ENCODE peak calls at places on chromosomes 2 and 18, in four cellular contexts. One of them, this sample, is unnamed.

GRCh38 chr18:61572871-61573270 is 239.6 kb downstream of the CDH20 start:
- DNase-seq in fibroblast of lung: peak; percentile 32
- DNase-seq in heart right ventricle: no peak
- DNase-seq in lower lobe of right lung: no peak
- DNase-seq in this sample: no peak

GRCh38 chr2:43397821-43398220 is 171.4 kb upstream of the ZFP36L2 start:
- DNase-seq in fibroblast of lung: no peak
- DNase-seq in heart right ventricle: no peak
- DNase-seq in lower lobe of right lung: no peak
- DNase-seq in this sample: no peak

GRCh38 chr2:11213090-11213638 is 57.9 kb downstream of the SLC66A3 start:
- DNase-seq in fibroblast of lung: peak; percentile 98
- DNase-seq in heart right ventricle: no peak
- DNase-seq in lower lobe of right lung: no peak
- DNase-seq in this sample: peak; percentile 94

GRCh38 chr2:120626566-120626965 is 109.1 kb upstream of the GLI2 start:
- DNase-seq in fibroblast of lung: no peak
- DNase-seq in heart right ventricle: no peak
- DNase-seq in lower lobe of right lung: no peak
- DNase-seq in this sample: no peak

GRCh38 chr18:77702686-77703085 is 453.0 kb downstream of the GALR1 start:
- DNase-seq in fibroblast of lung: no peak
- DNase-seq in heart right ventricle: peak; percentile 10
- DNase-seq in lower lobe of right lung: no peak
- DNase-seq in this sample: peak; percentile 16

GRCh38 chr2:137693521-137693920 is 270.8 kb upstream of the HNMT start:
- DNase-seq in fibroblast of lung: peak; percentile 53
- DNase-seq in heart right ventricle: no peak
- DNase-seq in lower lobe of right lung: no peak
- DNase-seq in this sample: peak; percentile 23

GRCh38 chr2:10169053-10169578 is 46.6 kb downstream of the RRM2 start:
- DNase-seq in fibroblast of lung: no peak
- DNase-seq in heart right ventricle: no peak
- DNase-seq in lower lobe of right lung: no peak
- DNase-seq in this sample: no peak

GRCh38 chr2:3405308-3405707 is 25.8 kb downstream of the TRAPPC12 start:
- DNase-seq in fibroblast of lung: no peak
- DNase-seq in heart right ventricle: no peak
- DNase-seq in lower lobe of right lung: no peak
- DNase-seq in this sample: no peak

GRCh38 chr2:11674983-11675382 is 5.0 kb upstream of the NTSR2 start:
- DNase-seq in fibroblast of lung: no peak
- DNase-seq in heart right ventricle: no peak
- DNase-seq in lower lobe of right lung: no peak
- DNase-seq in this sample: no peak

GRCh38 chr18:8450898-8451665 is 158.2 kb upstream of the RAB12 start:
- DNase-seq in fibroblast of lung: no peak
- DNase-seq in heart right ventricle: peak; percentile 34
- DNase-seq in lower lobe of right lung: no peak
- DNase-seq in this sample: no peak

GRCh38 chr2:43790118-43790517 is 16.3 kb downstream of the DYNC2LI1 start:
- DNase-seq in fibroblast of lung: no peak
- DNase-seq in heart right ventricle: no peak
- DNase-seq in lower lobe of right lung: no peak
- DNase-seq in this sample: no peak

GRCh38 chr2:159409116-159409800 is 122.8 kb upstream of the WDSUB1 start:
- DNase-seq in fibroblast of lung: no peak
- DNase-seq in heart right ventricle: no peak
- DNase-seq in lower lobe of right lung: no peak
- DNase-seq in this sample: no peak

DNA sequence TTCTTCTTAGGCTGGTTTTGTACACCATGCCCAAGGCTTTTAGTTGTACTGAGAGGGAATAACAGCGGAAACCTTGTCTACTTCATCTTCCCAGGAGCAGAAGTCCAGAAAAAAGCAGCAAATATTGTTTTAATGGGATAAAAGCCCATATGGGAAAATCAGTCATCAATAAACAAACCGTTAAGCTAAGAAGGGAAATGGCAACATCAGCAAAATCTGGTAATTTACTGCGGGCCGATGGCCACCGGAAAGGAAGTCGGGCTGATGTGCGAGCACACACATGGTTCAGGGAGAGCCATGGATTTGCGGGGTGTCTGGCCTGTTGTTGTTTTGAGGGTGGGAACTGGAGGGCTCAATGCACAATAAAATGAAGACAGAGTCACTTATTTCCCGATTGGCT is 300.7 kb upstream of the RAB6C start:
- DNase-seq in fibroblast of lung: no peak
- DNase-seq in heart right ventricle: no peak
- DNase-seq in lower lobe of right lung: no peak
- DNase-seq in this sample: no peak
- TF ChIP-seq CTCF in fibroblast of lung: no peak
- TF ChIP-seq CTCF in heart right ventricle: no peak
- TF ChIP-seq CTCF in lower lobe of right lung: no peak
- TF ChIP-seq CTCF in this sample: no peak

GRCh38 chr2:24174851-24175277 is at the start of gene FAM228A:
- DNase-seq in fibroblast of lung: no peak
- DNase-seq in heart right ventricle: no peak
- DNase-seq in lower lobe of right lung: no peak
- DNase-seq in this sample: no peak
- H3K4me3 ChIP-seq in fibroblast of lung: peak within 1 kb of the TSS; percentile 43
- H3K4me3 ChIP-seq in heart right ventricle: peak within 1 kb of the TSS; percentile 14
- H3K4me3 ChIP-seq in lower lobe of right lung: no peak within 1 kb of the TSS
- H3K4me3 ChIP-seq in this sample: no peak within 1 kb of the TSS

GRCh38 chr2:238288650-238289573 is 502 bp upstream of the PER2 start:
- DNase-seq in fibroblast of lung: peak; percentile 99
- DNase-seq in heart right ventricle: peak; percentile 97
- DNase-seq in lower lobe of right lung: peak; percentile 99
- DNase-seq in this sample: peak; percentile 100
- TF ChIP-seq CTCF in fibroblast of lung: peak; percentile 8
- TF ChIP-seq CTCF in heart right ventricle: no peak
- TF ChIP-seq CTCF in lower lobe of right lung: peak; percentile 38
- TF ChIP-seq CTCF in this sample: peak; percentile 38

DNA sequence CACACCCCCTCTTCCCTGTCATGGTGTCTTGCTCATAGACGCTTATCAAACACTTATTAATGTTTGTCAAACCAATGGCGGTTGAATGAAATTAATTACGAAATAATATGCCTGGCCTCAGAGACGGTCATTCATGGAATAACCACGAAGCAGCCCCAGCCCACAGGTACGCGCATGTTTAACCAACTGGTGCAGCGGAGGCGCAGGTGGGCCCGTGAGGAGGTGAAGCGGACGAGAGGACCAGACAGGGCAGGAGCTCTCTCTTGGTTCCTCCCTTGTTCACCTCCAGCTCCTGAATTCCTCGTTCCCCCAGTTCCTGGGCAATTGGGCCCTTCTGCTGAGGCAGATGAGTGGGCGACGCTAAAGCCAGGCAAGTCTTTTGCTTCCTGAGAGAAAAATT is 169.8 kb downstream of the TNS1 start:
- DNase-seq in fibroblast of lung: no peak
- DNase-seq in heart right ventricle: no peak
- DNase-seq in lower lobe of right lung: peak; percentile 38
- DNase-seq in this sample: no peak
- H3K4me3 ChIP-seq in fibroblast of lung: no peak overlapping the region
- H3K4me3 ChIP-seq in heart right ventricle: no peak overlapping the region
- H3K4me3 ChIP-seq in lower lobe of right lung: no peak overlapping the region
- H3K4me3 ChIP-seq in this sample: no peak overlapping the region

GRCh38 chr18:3140342-3140741 is 79.4 kb downstream of the MYOM1 start:
- DNase-seq in fibroblast of lung: no peak
- DNase-seq in heart right ventricle: no peak
- DNase-seq in lower lobe of right lung: no peak
- DNase-seq in this sample: no peak

GRCh38 chr18:3138274-3138975 is 81.3 kb downstream of the MYOM1 start:
- DNase-seq in fibroblast of lung: no peak
- DNase-seq in heart right ventricle: no peak
- DNase-seq in lower lobe of right lung: no peak
- DNase-seq in this sample: no peak

GRCh38 chr18:3139406-3139805 is 80.4 kb downstream of the MYOM1 start:
- DNase-seq in fibroblast of lung: no peak
- DNase-seq in heart right ventricle: no peak
- DNase-seq in lower lobe of right lung: no peak
- DNase-seq in this sample: no peak

GRCh38 chr18:3132700-3133099 is 87.1 kb downstream of the MYOM1 start:
- DNase-seq in fibroblast of lung: peak; percentile 51
- DNase-seq in heart right ventricle: no peak
- DNase-seq in lower lobe of right lung: no peak
- DNase-seq in this sample: no peak

GRCh38 chr18:3135536-3135935 is 84.2 kb downstream of the MYOM1 start:
- DNase-seq in fibroblast of lung: no peak
- DNase-seq in heart right ventricle: no peak
- DNase-seq in lower lobe of right lung: no peak
- DNase-seq in this sample: no peak
- TF ChIP-seq CTCF in fibroblast of lung: no peak
- TF ChIP-seq CTCF in heart right ventricle: no peak
- TF ChIP-seq CTCF in lower lobe of right lung: no peak
- TF ChIP-seq CTCF in this sample: no peak

DNA sequence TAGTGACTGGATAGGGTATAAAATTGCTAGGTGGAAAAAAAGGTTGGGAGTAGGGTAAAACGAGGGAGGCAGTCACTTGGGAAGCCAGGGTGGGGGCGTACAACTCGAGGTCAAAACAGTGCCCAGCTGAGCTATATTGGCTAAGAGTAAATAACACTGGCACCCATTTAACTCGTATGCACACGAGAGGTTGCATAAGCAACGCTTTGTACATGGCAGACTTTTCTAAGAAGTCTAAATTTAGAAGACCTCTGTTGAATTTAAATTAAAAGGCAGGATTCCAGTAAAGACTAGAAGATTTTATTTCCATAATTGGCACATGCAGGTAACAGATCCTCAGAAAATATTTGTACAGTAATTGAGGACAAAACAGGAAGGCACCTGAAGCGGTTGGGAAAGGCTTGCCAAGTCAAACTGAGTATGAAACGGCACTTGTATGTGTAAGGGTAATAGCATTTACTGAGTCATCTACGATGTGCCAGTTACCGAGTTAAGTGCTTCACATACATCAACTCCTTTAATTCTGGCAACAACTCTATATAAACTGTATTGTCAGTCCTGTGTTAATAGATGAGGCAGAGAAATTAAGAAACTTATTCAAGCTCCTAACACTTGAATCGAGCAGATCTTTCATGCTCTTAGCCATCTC is 1.4 kb upstream of the MALT1 start:
- DNase-seq in fibroblast of lung: peak; percentile 92
- DNase-seq in heart right ventricle: no peak
- DNase-seq in lower lobe of right lung: no peak
- DNase-seq in this sample: peak; percentile 82
- H3K4me3 ChIP-seq in fibroblast of lung: no peak overlapping the region
- H3K4me3 ChIP-seq in heart right ventricle: peak overlapping the region; percentile 76
- H3K4me3 ChIP-seq in lower lobe of right lung: peak overlapping the region; percentile 70
- H3K4me3 ChIP-seq in this sample: peak overlapping the region; percentile 78

GRCh38 chr2:19378939-19379338 is 20.5 kb upstream of the OSR1 start:
- DNase-seq in fibroblast of lung: no peak
- DNase-seq in heart right ventricle: no peak
- DNase-seq in lower lobe of right lung: no peak
- DNase-seq in this sample: no peak

GRCh38 chr2:19373352-19373751 is 14.9 kb upstream of the OSR1 start:
- DNase-seq in fibroblast of lung: no peak
- DNase-seq in heart right ventricle: no peak
- DNase-seq in lower lobe of right lung: no peak
- DNase-seq in this sample: no peak

GRCh38 chr2:19380532-19380931 is 22.1 kb upstream of the OSR1 start:
- DNase-seq in fibroblast of lung: no peak
- DNase-seq in heart right ventricle: no peak
- DNase-seq in lower lobe of right lung: no peak
- DNase-seq in this sample: no peak

GRCh38 chr2:19371996-19372582 is 13.7 kb upstream of the OSR1 start:
- DNase-seq in fibroblast of lung: no peak
- DNase-seq in heart right ventricle: no peak
- DNase-seq in lower lobe of right lung: no peak
- DNase-seq in this sample: no peak

GRCh38 chr2:19377717-19378116 is 19.3 kb upstream of the OSR1 start:
- DNase-seq in fibroblast of lung: no peak
- DNase-seq in heart right ventricle: no peak
- DNase-seq in lower lobe of right lung: no peak
- DNase-seq in this sample: no peak
- TF ChIP-seq CTCF in fibroblast of lung: no peak
- TF ChIP-seq CTCF in heart right ventricle: no peak
- TF ChIP-seq CTCF in lower lobe of right lung: peak; percentile 6
- TF ChIP-seq CTCF in this sample: no peak

GRCh38 chr2:234426616-234427015 is 70.3 kb downstream of the ARL4C start:
- DNase-seq in fibroblast of lung: no peak
- DNase-seq in heart right ventricle: no peak
- DNase-seq in lower lobe of right lung: no peak
- DNase-seq in this sample: no peak

GRCh38 chr2:234423884-234424283 is 73.0 kb downstream of the ARL4C start:
- DNase-seq in fibroblast of lung: no peak
- DNase-seq in heart right ventricle: no peak
- DNase-seq in lower lobe of right lung: no peak
- DNase-seq in this sample: no peak

GRCh38 chr2:234427081-234428058 is 69.5 kb downstream of the ARL4C start:
- DNase-seq in fibroblast of lung: peak; percentile 97
- DNase-seq in heart right ventricle: no peak
- DNase-seq in lower lobe of right lung: no peak
- DNase-seq in this sample: peak; percentile 74

GRCh38 chr2:234422895-234423505 is 73.9 kb downstream of the ARL4C start:
- DNase-seq in fibroblast of lung: no peak
- DNase-seq in heart right ventricle: no peak
- DNase-seq in lower lobe of right lung: no peak
- DNase-seq in this sample: peak; percentile 15

DNA sequence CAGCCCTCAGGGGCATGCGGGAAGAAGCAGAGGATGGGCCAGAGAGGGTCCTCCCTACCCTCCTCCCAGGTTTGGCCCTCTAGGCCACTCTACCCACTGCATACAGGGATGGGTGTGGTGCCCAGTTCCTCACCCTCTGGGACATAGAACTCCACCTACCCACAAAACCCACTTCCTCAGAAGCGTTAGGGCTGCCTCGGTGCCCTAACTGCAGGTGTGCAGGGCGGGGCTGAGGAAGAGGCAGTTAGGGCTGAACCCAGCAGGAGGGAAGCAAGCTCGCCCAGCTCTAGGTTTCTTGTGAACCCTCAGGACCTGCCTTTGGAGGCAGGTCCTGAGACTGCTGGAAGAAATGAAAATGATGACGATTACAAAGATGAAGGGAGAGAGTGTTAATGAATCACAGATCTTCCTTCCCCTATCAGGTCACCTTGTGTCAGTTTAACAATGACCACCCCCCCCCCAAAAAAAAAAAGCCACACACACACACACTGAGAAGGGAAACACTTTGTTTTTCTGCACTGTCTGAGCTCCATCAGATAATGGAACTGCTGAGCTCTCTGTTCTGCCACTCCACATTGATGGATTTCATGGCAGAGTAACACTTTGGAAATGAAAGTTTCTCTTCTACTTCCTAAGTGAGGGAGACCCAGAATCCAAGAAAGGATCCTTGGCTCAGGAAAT is 70.8 kb downstream of the ARL4C start:
- DNase-seq in fibroblast of lung: no peak
- DNase-seq in heart right ventricle: peak; percentile 16
- DNase-seq in lower lobe of right lung: peak; percentile 55
- DNase-seq in this sample: no peak
- H3K4me3 ChIP-seq in fibroblast of lung: no peak overlapping the region
- H3K4me3 ChIP-seq in heart right ventricle: no peak overlapping the region
- H3K4me3 ChIP-seq in lower lobe of right lung: no peak overlapping the region
- H3K4me3 ChIP-seq in this sample: no peak overlapping the region

GRCh38 chr2:48592067-48592466 is 25.6 kb upstream of the GTF2A1L start:
- DNase-seq in fibroblast of lung: no peak
- DNase-seq in heart right ventricle: no peak
- DNase-seq in lower lobe of right lung: no peak
- DNase-seq in this sample: no peak
- TF ChIP-seq CTCF in fibroblast of lung: no peak
- TF ChIP-seq CTCF in heart right ventricle: no peak
- TF ChIP-seq CTCF in lower lobe of right lung: no peak
- TF ChIP-seq CTCF in this sample: no peak